ENCODE peak calls at places on chromosome 21, in four cellular contexts. One of them, this sample, is unnamed. For H3K4me1 and H3K36me3, the result is how much of the 10 kb centered on the place peaks cover.

GRCh38 chr21:35488941-35489340 is 439.8 kb upstream of the RUNX1 start:
- DNase-seq in mammary epithelial cell: peak
- DNase-seq in neuronal stem cell: no peak
- DNase-seq in CD4-positive, alpha-beta memory T cell: no peak
- DNase-seq in this sample: no peak

GRCh38 chr21:42486551-42486950 is 9.5 kb downstream of the RSPH1 start:
- DNase-seq in CD4-positive, alpha-beta memory T cell: no peak
- DNase-seq in mammary epithelial cell: peak
- DNase-seq in neuronal stem cell: no peak
- DNase-seq in this sample: no peak

GRCh38 chr21:44900559-44901251 is 20.0 kb downstream of the ITGB2 start:
- DNase-seq in CD4-positive, alpha-beta memory T cell: no peak
- DNase-seq in mammary epithelial cell: no peak
- DNase-seq in neuronal stem cell: no peak
- DNase-seq in this sample: peak

GRCh38 chr21:30408782-30409494 is 13.1 kb downstream of the KRTAP13-1 start:
- DNase-seq in mammary epithelial cell: peak
- DNase-seq in neuronal stem cell: peak
- DNase-seq in CD4-positive, alpha-beta memory T cell: no peak
- DNase-seq in this sample: no peak

GRCh38 chr21:33256019-33256418 is 10.1 kb upstream of the IL10RB start:
- DNase-seq in mammary epithelial cell: no peak
- DNase-seq in CD4-positive, alpha-beta memory T cell: no peak
- DNase-seq in neuronal stem cell: no peak
- DNase-seq in this sample: no peak

GRCh38 chr21:25501996-25502665 is 105.2 kb downstream of the MRPL39 start:
- DNase-seq in mammary epithelial cell: peak
- DNase-seq in CD4-positive, alpha-beta memory T cell: no peak
- DNase-seq in neuronal stem cell: no peak
- DNase-seq in this sample: no peak

GRCh38 chr21:45517249-45518065 is 24.8 kb downstream of the SLC19A1 start:
- DNase-seq in CD4-positive, alpha-beta memory T cell: peak
- DNase-seq in mammary epithelial cell: no peak
- DNase-seq in neuronal stem cell: no peak
- DNase-seq in this sample: peak

GRCh38 chr21:36615274-36615964 is 83.5 kb upstream of the SIM2 start:
- DNase-seq in mammary epithelial cell: no peak
- DNase-seq in neuronal stem cell: no peak
- DNase-seq in CD4-positive, alpha-beta memory T cell: no peak
- DNase-seq in this sample: no peak

GRCh38 chr21:45276620-45277019 is 11.1 kb downstream of the POFUT2 start:
- DNase-seq in neuronal stem cell: no peak
- DNase-seq in mammary epithelial cell: no peak
- DNase-seq in CD4-positive, alpha-beta memory T cell: no peak
- DNase-seq in this sample: no peak

GRCh38 chr21:17784604-17785402 is 34.4 kb downstream of the C21orf91 start:
- DNase-seq in mammary epithelial cell: no peak
- DNase-seq in neuronal stem cell: no peak
- DNase-seq in CD4-positive, alpha-beta memory T cell: no peak
- DNase-seq in this sample: no peak

GRCh38 chr21:22961248-22961647 is 1963.0 kb downstream of the NCAM2 start:
- DNase-seq in CD4-positive, alpha-beta memory T cell: no peak
- DNase-seq in mammary epithelial cell: no peak
- DNase-seq in neuronal stem cell: no peak
- DNase-seq in this sample: no peak
- H3K4me3 ChIP-seq in CD4-positive, alpha-beta memory T cell: no peak
- H3K4me3 ChIP-seq in mammary epithelial cell: no peak
- H3K4me3 ChIP-seq in neuronal stem cell: no peak
- H3K4me3 ChIP-seq in this sample: no peak

DNA sequence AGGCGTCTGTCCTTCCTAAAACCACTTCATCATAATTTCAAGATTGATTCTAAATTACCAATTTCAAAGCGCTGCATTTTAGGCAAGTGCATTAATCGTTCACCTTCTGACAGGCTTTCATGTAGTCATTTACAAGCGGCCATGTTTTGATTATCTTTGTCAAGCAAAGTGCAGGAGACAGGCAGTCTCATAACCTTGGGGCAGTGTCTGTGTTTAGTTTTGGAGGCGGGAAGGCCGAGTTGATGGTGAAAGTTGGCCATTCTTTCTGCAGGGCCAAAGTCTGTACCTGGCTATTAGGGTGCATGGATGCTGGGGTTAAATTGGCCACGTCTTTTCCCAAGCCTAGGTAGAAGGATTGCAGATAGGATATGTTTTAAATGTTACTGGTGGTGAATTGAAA is 2.9 kb downstream of the AGPAT3 start:
- DNase-seq in neuronal stem cell: no peak
- DNase-seq in mammary epithelial cell: no peak
- DNase-seq in CD4-positive, alpha-beta memory T cell: no peak
- DNase-seq in this sample: no peak
- H3K4me1 ChIP-seq in neuronal stem cell: under half
- H3K4me1 ChIP-seq in mammary epithelial cell: under half
- H3K4me1 ChIP-seq in CD4-positive, alpha-beta memory T cell: under half
- H3K4me1 ChIP-seq in this sample: under half

GRCh38 chr21:39204134-39204533 is 20.9 kb upstream of the PSMG1 start:
- DNase-seq in neuronal stem cell: no peak
- DNase-seq in CD4-positive, alpha-beta memory T cell: no peak
- DNase-seq in mammary epithelial cell: no peak
- DNase-seq in this sample: no peak

GRCh38 chr21:39209334-39209688 is 26.1 kb upstream of the PSMG1 start:
- DNase-seq in mammary epithelial cell: no peak
- DNase-seq in neuronal stem cell: no peak
- DNase-seq in CD4-positive, alpha-beta memory T cell: no peak
- DNase-seq in this sample: no peak

DNA sequence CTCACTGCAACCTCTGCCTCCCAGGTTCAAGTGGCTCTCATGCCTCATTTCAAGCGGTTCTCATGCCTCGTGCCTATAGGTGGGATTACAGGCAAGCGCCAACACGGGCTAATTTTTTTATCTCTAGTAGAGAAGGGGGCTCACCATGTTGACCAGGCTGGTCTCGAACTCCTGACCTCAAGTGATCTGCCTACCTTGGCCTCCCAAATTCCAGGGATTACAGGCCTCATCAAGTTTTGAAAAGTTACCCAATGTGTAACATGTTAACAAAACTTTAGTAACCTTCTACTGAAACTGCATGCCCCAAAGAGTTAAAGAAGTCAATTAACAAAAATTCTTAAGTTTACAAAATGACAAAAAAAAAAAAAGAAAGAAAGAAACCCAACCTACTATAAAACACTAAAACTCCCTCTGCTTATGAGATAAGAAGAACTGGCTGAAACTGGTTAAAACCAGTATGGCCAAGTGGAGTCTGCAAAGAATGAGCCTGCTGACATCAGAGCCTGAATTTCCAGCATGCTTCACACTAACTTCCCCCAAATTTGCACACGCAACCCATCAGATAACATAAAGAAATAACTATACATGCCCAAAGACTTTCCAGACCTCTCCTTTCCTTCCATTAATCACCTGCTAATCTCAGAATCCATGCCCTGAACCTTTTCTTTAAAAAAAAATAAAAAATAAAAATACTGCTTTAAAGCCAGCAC is 25.5 kb upstream of the PSMG1 start:
- DNase-seq in CD4-positive, alpha-beta memory T cell: no peak
- DNase-seq in mammary epithelial cell: no peak
- DNase-seq in neuronal stem cell: no peak
- DNase-seq in this sample: no peak
- H3K36me3 ChIP-seq in CD4-positive, alpha-beta memory T cell: under half
- H3K36me3 ChIP-seq in mammary epithelial cell: under half
- H3K36me3 ChIP-seq in neuronal stem cell: half or more
- H3K36me3 ChIP-seq in this sample: under half

GRCh38 chr21:43805275-43805800 is 16.0 kb downstream of the RRP1 start:
- DNase-seq in CD4-positive, alpha-beta memory T cell: no peak
- DNase-seq in neuronal stem cell: no peak
- DNase-seq in mammary epithelial cell: no peak
- DNase-seq in this sample: peak
- H3K4me3 ChIP-seq in CD4-positive, alpha-beta memory T cell: no peak
- H3K4me3 ChIP-seq in neuronal stem cell: no peak
- H3K4me3 ChIP-seq in mammary epithelial cell: no peak
- H3K4me3 ChIP-seq in this sample: no peak

DNA sequence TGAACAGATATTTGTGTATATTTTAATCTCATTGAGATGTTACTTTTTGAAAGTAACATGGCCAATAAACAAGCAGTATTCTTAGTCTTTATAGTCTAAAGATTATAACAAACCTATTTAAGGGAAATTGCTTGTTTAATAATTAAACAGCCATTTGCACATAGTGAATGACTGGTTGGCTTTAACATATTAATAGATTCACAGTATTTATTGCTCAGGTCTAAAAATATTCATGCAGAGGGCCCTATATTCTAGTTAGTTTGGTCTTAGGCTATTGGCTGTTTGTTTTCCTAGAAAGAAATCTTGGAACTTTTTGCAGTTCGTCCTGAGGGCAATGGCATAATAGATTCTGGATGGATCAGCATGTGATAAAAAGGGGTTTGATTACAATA is 34.6 kb downstream of the BACH1 start:
- DNase-seq in mammary epithelial cell: no peak
- DNase-seq in neuronal stem cell: no peak
- DNase-seq in CD4-positive, alpha-beta memory T cell: no peak
- DNase-seq in this sample: no peak
- H3K4me1 ChIP-seq in mammary epithelial cell: under half
- H3K4me1 ChIP-seq in neuronal stem cell: under half
- H3K4me1 ChIP-seq in CD4-positive, alpha-beta memory T cell: under half
- H3K4me1 ChIP-seq in this sample: under half

This sample was measured in aorta.